ENCODE peak calls at places on chromosomes 1 and 21, in nine cellular contexts. One of them, this sample, is unnamed.
A peak's percentile ranks its signal among the peaks of the same experiment; 100 is the strongest.

GRCh38 chr1:58209578-58209977 is 336.9 kb downstream of the OMA1 start:
- DNase-seq in endothelial cell of umbilical vein: no peak
- DNase-seq in prostate gland: no peak
- DNase-seq in right lobe of liver: no peak
- DNase-seq in sigmoid colon: no peak
- DNase-seq in lower leg skin: no peak
- DNase-seq in Peyer's patch: no peak
- DNase-seq in transverse colon: no peak
- DNase-seq in uterus: no peak
- DNase-seq in this sample: no peak

GRCh38 chr1:98949606-98950005 is 55.1 kb downstream of the PLPPR5 start:
- DNase-seq in transverse colon: no peak
- DNase-seq in endothelial cell of umbilical vein: no peak
- DNase-seq in prostate gland: no peak
- DNase-seq in lower leg skin: no peak
- DNase-seq in Peyer's patch: no peak
- DNase-seq in sigmoid colon: no peak
- DNase-seq in right lobe of liver: no peak
- DNase-seq in uterus: no peak
- DNase-seq in this sample: no peak

GRCh38 chr1:35556494-35557117 is 597 bp downstream of the KIAA0319L start:
- DNase-seq in transverse colon: no peak
- DNase-seq in prostate gland: no peak
- DNase-seq in uterus: no peak
- DNase-seq in Peyer's patch: no peak
- DNase-seq in lower leg skin: no peak
- DNase-seq in right lobe of liver: peak; percentile 60
- DNase-seq in sigmoid colon: no peak
- DNase-seq in endothelial cell of umbilical vein: no peak
- DNase-seq in this sample: no peak

GRCh38 chr1:197285526-197286217 is 17.6 kb downstream of the CRB1 start:
- DNase-seq in uterus: no peak
- DNase-seq in sigmoid colon: no peak
- DNase-seq in endothelial cell of umbilical vein: no peak
- DNase-seq in right lobe of liver: no peak
- DNase-seq in transverse colon: no peak
- DNase-seq in prostate gland: no peak
- DNase-seq in lower leg skin: no peak
- DNase-seq in Peyer's patch: no peak
- DNase-seq in this sample: no peak

GRCh38 chr1:112906155-112906698 is 49.8 kb downstream of the SLC16A1 start:
- DNase-seq in endothelial cell of umbilical vein: no peak
- DNase-seq in transverse colon: no peak
- DNase-seq in prostate gland: no peak
- DNase-seq in Peyer's patch: no peak
- DNase-seq in sigmoid colon: no peak
- DNase-seq in uterus: no peak
- DNase-seq in right lobe of liver: no peak
- DNase-seq in lower leg skin: peak; percentile 53
- DNase-seq in this sample: no peak

GRCh38 chr1:155183775-155184221 is 10.1 kb downstream of the TRIM46 start:
- DNase-seq in transverse colon: no peak
- DNase-seq in prostate gland: no peak
- DNase-seq in right lobe of liver: no peak
- DNase-seq in sigmoid colon: peak; percentile 58
- DNase-seq in lower leg skin: no peak
- DNase-seq in endothelial cell of umbilical vein: no peak
- DNase-seq in Peyer's patch: no peak
- DNase-seq in uterus: no peak
- DNase-seq in this sample: no peak

GRCh38 chr1:210448293-210448892 is 119.7 kb downstream of the HHAT start:
- DNase-seq in prostate gland: peak; percentile 11
- DNase-seq in lower leg skin: no peak
- DNase-seq in right lobe of liver: no peak
- DNase-seq in endothelial cell of umbilical vein: peak; percentile 62
- DNase-seq in sigmoid colon: no peak
- DNase-seq in uterus: no peak
- DNase-seq in Peyer's patch: no peak
- DNase-seq in transverse colon: no peak
- DNase-seq in this sample: peak; percentile 54

GRCh38 chr21:30629173-30629572 is 5.8 kb upstream of the KRTAP20-2 start:
- DNase-seq in endothelial cell of umbilical vein: no peak
- DNase-seq in uterus: no peak
- DNase-seq in lower leg skin: no peak
- DNase-seq in sigmoid colon: no peak
- DNase-seq in right lobe of liver: no peak
- DNase-seq in Peyer's patch: no peak
- DNase-seq in transverse colon: no peak
- DNase-seq in prostate gland: no peak
- DNase-seq in this sample: no peak

GRCh38 chr1:234836045-234836681 is 226.2 kb upstream of the IRF2BP2 start:
- DNase-seq in prostate gland: no peak
- DNase-seq in Peyer's patch: no peak
- DNase-seq in lower leg skin: peak; percentile 65
- DNase-seq in endothelial cell of umbilical vein: peak; percentile 37
- DNase-seq in transverse colon: no peak
- DNase-seq in sigmoid colon: no peak
- DNase-seq in uterus: no peak
- DNase-seq in right lobe of liver: peak; percentile 58
- DNase-seq in this sample: peak; percentile 80

GRCh38 chr1:89754518-89754917 is 66.3 kb upstream of the LRRC8D start:
- DNase-seq in uterus: no peak
- DNase-seq in transverse colon: no peak
- DNase-seq in endothelial cell of umbilical vein: no peak
- DNase-seq in Peyer's patch: peak; percentile 27
- DNase-seq in prostate gland: no peak
- DNase-seq in sigmoid colon: no peak
- DNase-seq in right lobe of liver: no peak
- DNase-seq in lower leg skin: no peak
- DNase-seq in this sample: peak; percentile 88

GRCh38 chr1:219568728-219569127 is 44.2 kb downstream of the ZC3H11B start:
- DNase-seq in sigmoid colon: no peak
- DNase-seq in lower leg skin: no peak
- DNase-seq in Peyer's patch: no peak
- DNase-seq in right lobe of liver: no peak
- DNase-seq in uterus: no peak
- DNase-seq in endothelial cell of umbilical vein: no peak
- DNase-seq in transverse colon: no peak
- DNase-seq in prostate gland: no peak
- DNase-seq in this sample: no peak

GRCh38 chr21:25396135-25396711 is 211.1 kb downstream of the MRPL39 start:
- DNase-seq in right lobe of liver: no peak
- DNase-seq in sigmoid colon: no peak
- DNase-seq in endothelial cell of umbilical vein: no peak
- DNase-seq in prostate gland: no peak
- DNase-seq in lower leg skin: no peak
- DNase-seq in transverse colon: no peak
- DNase-seq in Peyer's patch: no peak
- DNase-seq in uterus: no peak
- DNase-seq in this sample: no peak

GRCh38 chr1:203524152-203524551 is 30.2 kb downstream of the OPTC start:
- DNase-seq in Peyer's patch: no peak
- DNase-seq in right lobe of liver: no peak
- DNase-seq in endothelial cell of umbilical vein: no peak
- DNase-seq in lower leg skin: no peak
- DNase-seq in uterus: no peak
- DNase-seq in sigmoid colon: no peak
- DNase-seq in transverse colon: no peak
- DNase-seq in prostate gland: no peak
- DNase-seq in this sample: no peak

GRCh38 chr1:30378991-30379581 is 344.3 kb downstream of the MATN1 start:
- DNase-seq in prostate gland: no peak
- DNase-seq in transverse colon: no peak
- DNase-seq in endothelial cell of umbilical vein: no peak
- DNase-seq in sigmoid colon: peak; percentile 61
- DNase-seq in right lobe of liver: peak; percentile 25
- DNase-seq in lower leg skin: peak; percentile 79
- DNase-seq in Peyer's patch: no peak
- DNase-seq in uterus: peak; percentile 20
- DNase-seq in this sample: peak; percentile 96

GRCh38 chr1:32351859-32352745 is 10.2 kb downstream of the FAM229A start:
- DNase-seq in prostate gland: no peak
- DNase-seq in lower leg skin: peak; percentile 90
- DNase-seq in uterus: peak; percentile 66
- DNase-seq in endothelial cell of umbilical vein: peak; percentile 62
- DNase-seq in sigmoid colon: peak; percentile 86
- DNase-seq in transverse colon: peak; percentile 57
- DNase-seq in right lobe of liver: peak; percentile 66
- DNase-seq in Peyer's patch: peak; percentile 71
- DNase-seq in this sample: peak; percentile 52

GRCh38 chr21:42539931-42540343 is 26.3 kb downstream of the SLC37A1 start:
- DNase-seq in endothelial cell of umbilical vein: no peak
- DNase-seq in sigmoid colon: peak; percentile 37
- DNase-seq in prostate gland: no peak
- DNase-seq in right lobe of liver: no peak
- DNase-seq in lower leg skin: no peak
- DNase-seq in transverse colon: no peak
- DNase-seq in Peyer's patch: peak; percentile 35
- DNase-seq in uterus: no peak
- DNase-seq in this sample: peak; percentile 81

GRCh38 chr1:24639881-24640280 is 3.2 kb upstream of the SRRM1 start:
- DNase-seq in lower leg skin: no peak
- DNase-seq in sigmoid colon: no peak
- DNase-seq in endothelial cell of umbilical vein: no peak
- DNase-seq in prostate gland: no peak
- DNase-seq in transverse colon: no peak
- DNase-seq in uterus: no peak
- DNase-seq in right lobe of liver: no peak
- DNase-seq in Peyer's patch: no peak
- DNase-seq in this sample: no peak

GRCh38 chr21:42260121-42260520 is 41.2 kb downstream of the ABCG1 start:
- DNase-seq in transverse colon: no peak
- DNase-seq in sigmoid colon: no peak
- DNase-seq in prostate gland: no peak
- DNase-seq in Peyer's patch: no peak
- DNase-seq in lower leg skin: no peak
- DNase-seq in endothelial cell of umbilical vein: no peak
- DNase-seq in right lobe of liver: no peak
- DNase-seq in uterus: no peak
- DNase-seq in this sample: no peak

GRCh38 chr1:100184536-100184935 is 6.5 kb upstream of the LRRC39 start:
- DNase-seq in transverse colon: no peak
- DNase-seq in endothelial cell of umbilical vein: no peak
- DNase-seq in lower leg skin: no peak
- DNase-seq in right lobe of liver: no peak
- DNase-seq in sigmoid colon: no peak
- DNase-seq in Peyer's patch: no peak
- DNase-seq in prostate gland: no peak
- DNase-seq in uterus: no peak
- DNase-seq in this sample: peak; percentile 49

GRCh38 chr1:2583331-2583791 is 3.2 kb upstream of the PRXL2B start:
- DNase-seq in right lobe of liver: no peak
- DNase-seq in endothelial cell of umbilical vein: no peak
- DNase-seq in sigmoid colon: no peak
- DNase-seq in prostate gland: no peak
- DNase-seq in uterus: no peak
- DNase-seq in lower leg skin: no peak
- DNase-seq in transverse colon: no peak
- DNase-seq in Peyer's patch: no peak
- DNase-seq in this sample: no peak
- H3K4me3 ChIP-seq in right lobe of liver: no peak overlapping the region
- H3K4me3 ChIP-seq in endothelial cell of umbilical vein: no peak overlapping the region
- H3K4me3 ChIP-seq in sigmoid colon: no peak overlapping the region
- H3K4me3 ChIP-seq in prostate gland: no peak overlapping the region
- H3K4me3 ChIP-seq in uterus: no peak overlapping the region
- H3K4me3 ChIP-seq in lower leg skin: no peak overlapping the region
- H3K4me3 ChIP-seq in transverse colon: no peak overlapping the region
- H3K4me3 ChIP-seq in Peyer's patch: no peak overlapping the region
- H3K4me3 ChIP-seq in this sample: no peak overlapping the region

DNA sequence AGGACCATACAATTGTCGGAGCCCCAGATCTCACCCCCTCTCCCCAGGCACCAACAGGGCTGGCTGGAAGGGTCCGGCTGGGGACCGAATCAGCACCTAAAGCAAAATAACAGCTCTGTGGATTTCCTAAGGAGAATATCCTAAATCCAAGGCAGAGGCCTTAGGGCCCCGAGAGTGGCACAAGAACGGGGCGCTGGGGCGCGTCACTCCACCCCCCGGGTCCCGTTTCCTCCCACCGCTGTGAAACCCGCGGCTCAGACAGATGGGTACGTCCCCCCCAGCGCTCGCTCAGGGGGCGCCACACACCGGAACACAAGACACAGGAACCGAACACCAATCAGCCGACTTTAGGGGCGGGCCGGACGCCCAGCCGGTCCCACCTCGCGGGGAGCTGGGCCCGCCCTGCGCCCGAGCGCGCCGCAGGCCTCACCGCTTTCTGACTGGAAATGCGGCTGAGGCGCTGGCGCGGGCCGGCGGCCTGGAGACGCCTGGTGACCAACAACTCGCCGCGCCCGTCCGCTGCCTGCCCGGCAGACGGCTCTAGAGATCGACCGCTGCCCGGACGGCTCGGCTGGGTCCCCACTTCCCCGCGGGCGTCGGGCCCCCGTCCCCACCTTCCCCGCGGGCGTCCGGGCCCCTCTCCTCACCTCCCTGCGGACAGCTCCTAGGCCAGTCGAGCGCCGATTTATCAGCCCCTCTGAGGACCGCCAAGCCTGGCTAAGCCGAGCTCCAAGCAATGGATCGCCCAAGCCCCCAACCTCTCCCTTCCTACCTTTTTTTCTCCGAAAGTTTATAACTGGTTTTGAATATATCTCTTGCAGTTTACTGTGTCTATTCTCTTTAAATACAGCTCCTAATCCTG is at the start of gene HFM1:
- DNase-seq in transverse colon: peak; percentile 61
- DNase-seq in lower leg skin: peak; percentile 93
- DNase-seq in uterus: peak; percentile 83
- DNase-seq in Peyer's patch: peak; percentile 66
- DNase-seq in sigmoid colon: peak; percentile 92
- DNase-seq in endothelial cell of umbilical vein: peak; percentile 58
- DNase-seq in prostate gland: peak; percentile 32
- DNase-seq in right lobe of liver: peak; percentile 61
- DNase-seq in this sample: peak; percentile 83
- TF ChIP-seq POLR2A in transverse colon: no peak
- TF ChIP-seq POLR2A in lower leg skin: no peak
- TF ChIP-seq POLR2A in uterus: peak; percentile 67
- TF ChIP-seq POLR2A in Peyer's patch: no peak
- TF ChIP-seq POLR2A in sigmoid colon: no peak
- TF ChIP-seq POLR2A in endothelial cell of umbilical vein: no peak
- TF ChIP-seq POLR2A in prostate gland: no peak
- TF ChIP-seq POLR2A in right lobe of liver: no peak
- TF ChIP-seq POLR2A in this sample: peak; percentile 48

DNA sequence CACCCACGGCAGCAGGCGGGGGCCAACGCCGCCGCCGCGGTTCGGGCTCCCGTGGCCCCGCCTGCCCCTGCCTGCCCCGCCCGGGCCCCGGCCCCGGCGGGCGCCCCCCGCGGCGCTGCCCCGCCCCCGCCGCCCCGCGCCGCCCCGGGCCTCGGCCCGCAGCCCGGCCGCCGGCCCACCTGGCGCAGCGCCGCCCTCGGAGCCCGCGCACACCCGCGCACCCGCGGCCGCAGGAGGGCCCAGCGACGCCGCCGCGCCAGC is at the start of gene WNT3A:
- DNase-seq in transverse colon: no peak
- DNase-seq in endothelial cell of umbilical vein: no peak
- DNase-seq in lower leg skin: no peak
- DNase-seq in sigmoid colon: peak; percentile 21
- DNase-seq in Peyer's patch: no peak
- DNase-seq in right lobe of liver: no peak
- DNase-seq in prostate gland: no peak
- DNase-seq in uterus: no peak
- DNase-seq in this sample: no peak
- H3K4me3 ChIP-seq in transverse colon: no peak within 1 kb of the TSS
- H3K4me3 ChIP-seq in endothelial cell of umbilical vein: no peak within 1 kb of the TSS
- H3K4me3 ChIP-seq in lower leg skin: no peak within 1 kb of the TSS
- H3K4me3 ChIP-seq in sigmoid colon: no peak within 1 kb of the TSS
- H3K4me3 ChIP-seq in Peyer's patch: no peak within 1 kb of the TSS
- H3K4me3 ChIP-seq in right lobe of liver: no peak within 1 kb of the TSS
- H3K4me3 ChIP-seq in prostate gland: peak within 1 kb of the TSS; percentile 30
- H3K4me3 ChIP-seq in uterus: no peak within 1 kb of the TSS
- H3K4me3 ChIP-seq in this sample: no peak within 1 kb of the TSS

GRCh38 chr1:182111496-182111895 is 50.0 kb upstream of the ZNF648 start:
- DNase-seq in transverse colon: peak; percentile 48
- DNase-seq in endothelial cell of umbilical vein: no peak
- DNase-seq in Peyer's patch: no peak
- DNase-seq in lower leg skin: peak; percentile 90
- DNase-seq in right lobe of liver: no peak
- DNase-seq in uterus: no peak
- DNase-seq in sigmoid colon: no peak
- DNase-seq in prostate gland: no peak
- DNase-seq in this sample: no peak
- TF ChIP-seq POLR2A in transverse colon: no peak
- TF ChIP-seq POLR2A in endothelial cell of umbilical vein: no peak
- TF ChIP-seq POLR2A in Peyer's patch: no peak
- TF ChIP-seq POLR2A in lower leg skin: no peak
- TF ChIP-seq POLR2A in right lobe of liver: no peak
- TF ChIP-seq POLR2A in uterus: no peak
- TF ChIP-seq POLR2A in sigmoid colon: no peak
- TF ChIP-seq POLR2A in prostate gland: no peak
- TF ChIP-seq POLR2A in this sample: no peak

This sample was measured in NB4.